ENCODE peak calls at places on chromosomes 7 and 10, in four cellular contexts. One of them, this sample, is unnamed.

GRCh38 chr7:65509368-65510186 is 135.9 kb downstream of the ZNF92 start:
- DNase-seq in mesendoderm: peak
- DNase-seq in H1: no peak
- DNase-seq in IMR-90: no peak
- DNase-seq in this sample: no peak

GRCh38 chr7:70761711-70762328 is 370.1 kb upstream of the GALNT17 start:
- DNase-seq in H1: no peak
- DNase-seq in IMR-90: no peak
- DNase-seq in mesendoderm: no peak
- DNase-seq in this sample: no peak

GRCh38 chr7:8260871-8261707 is 878 bp downstream of the ICA1 start:
- DNase-seq in H1: no peak
- DNase-seq in IMR-90: no peak
- DNase-seq in mesendoderm: peak
- DNase-seq in this sample: no peak

GRCh38 chr7:151511946-151512345 is 7.7 kb downstream of the RHEB start:
- DNase-seq in H1: no peak
- DNase-seq in mesendoderm: no peak
- DNase-seq in IMR-90: peak
- DNase-seq in this sample: no peak

GRCh38 chr7:117041007-117041406 is 87.7 kb downstream of the ST7 start:
- DNase-seq in mesendoderm: no peak
- DNase-seq in H1: no peak
- DNase-seq in IMR-90: peak
- DNase-seq in this sample: no peak

GRCh38 chr10:44280615-44281014 is 104.3 kb downstream of the CXCL12 start:
- DNase-seq in IMR-90: no peak
- DNase-seq in mesendoderm: no peak
- DNase-seq in H1: no peak
- DNase-seq in this sample: no peak

GRCh38 chr7:51026341-51026740 is 243.6 kb upstream of the GRB10 start:
- DNase-seq in H1: no peak
- DNase-seq in mesendoderm: no peak
- DNase-seq in IMR-90: no peak
- DNase-seq in this sample: no peak

GRCh38 chr7:94907420-94908203 is at the start of gene PPP1R9A:
- DNase-seq in H1: peak
- DNase-seq in mesendoderm: peak
- DNase-seq in IMR-90: no peak
- DNase-seq in this sample: peak

GRCh38 chr7:132771301-132771730 is 195.0 kb upstream of the PLXNA4 start:
- DNase-seq in H1: no peak
- DNase-seq in IMR-90: no peak
- DNase-seq in mesendoderm: no peak
- DNase-seq in this sample: peak

GRCh38 chr7:92135100-92135429 is 788 bp upstream of the CYP51A1 start:
- DNase-seq in H1: no peak
- DNase-seq in IMR-90: no peak
- DNase-seq in mesendoderm: no peak
- DNase-seq in this sample: no peak

GRCh38 chr7:120486164-120486563 is 213.2 kb downstream of the KCND2 start:
- DNase-seq in H1: no peak
- DNase-seq in mesendoderm: peak
- DNase-seq in IMR-90: no peak
- DNase-seq in this sample: no peak

GRCh38 chr10:61869772-61870520 is 31.6 kb upstream of the ARID5B start:
- DNase-seq in IMR-90: peak
- DNase-seq in H1: no peak
- DNase-seq in mesendoderm: no peak
- DNase-seq in this sample: no peak

GRCh38 chr10:30052062-30052461 is 7.3 kb downstream of the JCAD start:
- DNase-seq in H1: no peak
- DNase-seq in IMR-90: peak
- DNase-seq in mesendoderm: no peak
- DNase-seq in this sample: no peak

GRCh38 chr10:117860823-117861222 is 185.9 kb downstream of the RAB11FIP2 start:
- DNase-seq in IMR-90: peak
- DNase-seq in mesendoderm: peak
- DNase-seq in H1: no peak
- DNase-seq in this sample: no peak
- H4K5ac ChIP-seq in IMR-90: no peak
- H4K5ac ChIP-seq in mesendoderm: no peak
- H4K5ac ChIP-seq in H1: no peak
- H4K5ac ChIP-seq in this sample: no peak

DNA sequence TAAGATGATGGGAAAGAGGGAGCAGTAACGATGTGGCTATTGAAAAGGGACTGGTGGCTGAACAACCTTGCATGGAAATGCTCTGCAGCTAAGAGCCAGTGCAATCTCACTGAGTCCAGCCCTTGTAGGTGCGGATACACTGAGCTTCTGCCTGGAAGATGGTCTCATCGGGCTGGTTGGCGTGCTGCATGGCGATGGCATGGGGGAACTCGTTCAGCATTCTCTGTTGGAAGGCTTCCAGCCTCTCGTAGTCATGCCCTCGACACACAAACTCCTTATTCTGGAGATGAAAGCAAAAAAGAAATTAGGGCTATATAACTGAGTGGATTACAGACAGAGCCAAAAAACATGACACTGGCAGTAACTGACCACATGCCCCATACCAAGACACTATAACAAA is 197.8 kb upstream of the IMMP2L start:
- DNase-seq in H1: no peak
- DNase-seq in IMR-90: no peak
- DNase-seq in mesendoderm: no peak
- DNase-seq in this sample: no peak
- H2BK15ac ChIP-seq in H1: no peak
- H2BK15ac ChIP-seq in IMR-90: no peak
- H2BK15ac ChIP-seq in mesendoderm: no peak
- H2BK15ac ChIP-seq in this sample: no peak

GRCh38 chr10:124416733-124417132 is 2.0 kb downstream of the OAT start:
- DNase-seq in mesendoderm: no peak
- DNase-seq in H1: no peak
- DNase-seq in IMR-90: peak
- DNase-seq in this sample: no peak
- H4K5ac ChIP-seq in mesendoderm: no peak
- H4K5ac ChIP-seq in H1: no peak
- H4K5ac ChIP-seq in IMR-90: no peak
- H4K5ac ChIP-seq in this sample: no peak

DNA sequence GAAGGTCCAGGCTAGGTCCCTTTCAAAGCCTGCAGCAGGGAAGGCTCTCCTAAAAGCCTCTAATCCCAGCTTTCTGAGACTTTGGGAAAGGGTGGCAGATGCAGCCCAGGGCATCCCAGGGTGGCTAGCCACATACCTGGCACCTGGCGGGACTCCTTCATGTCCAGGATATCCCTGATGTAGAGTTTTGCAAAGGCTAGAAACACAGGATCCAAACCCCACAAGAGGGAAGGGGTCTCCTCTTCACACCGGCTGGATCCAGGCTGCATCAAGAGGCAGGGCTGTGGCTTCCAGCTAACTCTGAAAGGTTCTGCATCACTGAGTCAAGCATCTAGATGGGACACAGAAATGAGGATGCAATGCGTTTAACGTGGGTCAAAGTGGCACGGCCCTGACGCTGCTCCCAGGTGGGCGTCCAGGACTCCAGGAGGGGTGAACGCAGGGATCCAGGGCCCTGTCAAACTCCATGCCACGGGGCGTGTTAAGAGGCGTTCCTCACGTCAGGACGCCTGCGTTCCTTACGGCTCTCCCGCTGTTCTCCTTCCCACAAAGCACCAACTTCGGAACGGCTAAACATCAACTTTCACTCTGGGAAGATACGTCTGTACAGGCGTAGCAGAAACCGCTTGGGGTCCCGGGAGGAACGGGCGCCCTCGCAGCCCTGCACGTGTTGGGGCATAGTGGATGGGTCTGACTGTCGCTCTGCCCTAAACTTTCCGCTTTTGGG is 495 bp downstream of the STN1 start:
- DNase-seq in mesendoderm: no peak
- DNase-seq in H1: no peak
- DNase-seq in IMR-90: peak
- DNase-seq in this sample: peak
- H2BK15ac ChIP-seq in mesendoderm: no peak
- H2BK15ac ChIP-seq in H1: no peak
- H2BK15ac ChIP-seq in IMR-90: peak
- H2BK15ac ChIP-seq in this sample: no peak

DNA sequence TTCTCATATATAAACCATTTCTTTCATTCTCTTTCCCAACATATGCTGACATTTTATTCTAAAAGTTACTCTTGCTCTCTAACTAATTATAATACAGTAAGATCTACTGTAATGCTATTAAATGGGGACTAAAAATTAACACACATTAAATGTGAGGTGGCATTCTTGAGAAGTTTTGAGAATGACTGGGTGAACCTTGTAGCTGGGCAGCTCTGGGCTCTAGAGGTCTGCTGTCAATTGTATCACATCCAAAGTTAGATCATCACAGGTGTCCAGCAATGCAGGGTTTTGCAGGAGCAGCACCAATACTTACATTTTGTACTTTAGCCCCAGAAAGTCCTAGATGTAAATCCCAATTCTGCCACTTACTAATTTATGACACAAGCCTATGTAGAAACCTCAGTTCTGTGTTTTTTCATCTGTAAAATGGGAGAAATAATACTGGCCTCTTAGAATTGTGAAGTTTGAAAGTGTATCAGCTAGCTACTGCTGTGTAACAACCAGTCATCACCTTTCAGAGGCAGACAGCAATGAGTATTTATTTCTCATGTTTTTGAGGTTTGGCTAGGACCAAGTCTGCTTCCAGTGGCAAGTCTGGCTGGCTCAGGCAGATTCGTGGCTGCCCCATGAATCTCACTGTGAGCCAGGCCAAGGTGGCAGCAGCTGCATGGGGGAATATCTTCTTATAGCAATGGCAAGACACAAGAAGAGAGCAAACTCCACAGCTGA is 79.6 kb upstream of the EMX2 start:
- DNase-seq in H1: no peak
- DNase-seq in IMR-90: no peak
- DNase-seq in mesendoderm: no peak
- DNase-seq in this sample: no peak
- H4K5ac ChIP-seq in H1: no peak
- H4K5ac ChIP-seq in IMR-90: no peak
- H4K5ac ChIP-seq in mesendoderm: no peak
- H4K5ac ChIP-seq in this sample: no peak

DNA sequence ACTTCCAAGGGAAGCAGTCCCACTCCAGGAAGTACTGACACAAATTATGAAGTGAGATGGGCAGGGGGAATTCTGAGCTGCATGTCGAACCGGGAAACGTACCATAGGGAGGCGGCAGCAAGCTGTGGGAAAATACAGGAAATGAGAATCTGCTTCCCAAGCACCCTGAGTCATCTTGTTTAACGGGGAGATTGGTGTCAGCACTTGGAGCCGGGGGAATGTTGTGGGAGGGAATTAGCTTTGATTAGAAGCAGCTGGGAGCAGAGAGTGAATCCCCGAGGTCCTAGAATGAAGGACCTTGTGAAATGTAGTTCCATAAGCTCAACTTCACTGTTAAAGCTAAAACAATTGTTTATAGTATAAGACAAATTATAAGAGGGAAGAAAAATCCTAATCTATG is 141.4 kb upstream of the PRKCQ start:
- DNase-seq in mesendoderm: peak
- DNase-seq in IMR-90: peak
- DNase-seq in H1: no peak
- DNase-seq in this sample: no peak
- H2BK15ac ChIP-seq in mesendoderm: no peak
- H2BK15ac ChIP-seq in IMR-90: peak
- H2BK15ac ChIP-seq in H1: peak
- H2BK15ac ChIP-seq in this sample: no peak

GRCh38 chr10:131736321-131736980 is 164.4 kb upstream of the PPP2R2D start:
- DNase-seq in mesendoderm: no peak
- DNase-seq in H1: no peak
- DNase-seq in IMR-90: no peak
- DNase-seq in this sample: peak

GRCh38 chr10:131735577-131735976 is 165.2 kb upstream of the PPP2R2D start:
- DNase-seq in IMR-90: no peak
- DNase-seq in H1: no peak
- DNase-seq in mesendoderm: no peak
- DNase-seq in this sample: no peak

GRCh38 chr10:131737543-131738395 is 163.0 kb upstream of the PPP2R2D start:
- DNase-seq in mesendoderm: no peak
- DNase-seq in IMR-90: no peak
- DNase-seq in H1: no peak
- DNase-seq in this sample: peak

GRCh38 chr10:131739201-131739600 is 161.6 kb upstream of the PPP2R2D start:
- DNase-seq in H1: no peak
- DNase-seq in IMR-90: no peak
- DNase-seq in mesendoderm: no peak
- DNase-seq in this sample: no peak

DNA sequence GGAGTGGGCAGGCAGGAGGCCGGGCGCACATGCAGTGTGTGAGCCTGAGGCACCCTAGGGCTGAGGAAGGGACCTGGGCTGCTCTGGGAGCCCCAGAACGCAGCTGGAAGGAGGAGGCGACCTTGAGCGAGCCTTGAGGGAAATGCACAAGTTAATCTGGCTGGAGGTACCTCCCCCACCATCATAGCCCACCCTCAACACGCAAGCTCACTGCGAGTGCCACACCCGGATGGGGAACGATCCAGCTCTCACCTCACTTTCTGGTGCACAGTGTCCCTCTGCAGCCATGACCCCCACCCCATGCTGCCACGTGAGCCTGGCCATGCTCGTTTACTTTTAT is 162.4 kb upstream of the PPP2R2D start:
- DNase-seq in IMR-90: no peak
- DNase-seq in mesendoderm: no peak
- DNase-seq in H1: no peak
- DNase-seq in this sample: no peak
- H4K5ac ChIP-seq in IMR-90: no peak
- H4K5ac ChIP-seq in mesendoderm: no peak
- H4K5ac ChIP-seq in H1: no peak
- H4K5ac ChIP-seq in this sample: no peak

DNA sequence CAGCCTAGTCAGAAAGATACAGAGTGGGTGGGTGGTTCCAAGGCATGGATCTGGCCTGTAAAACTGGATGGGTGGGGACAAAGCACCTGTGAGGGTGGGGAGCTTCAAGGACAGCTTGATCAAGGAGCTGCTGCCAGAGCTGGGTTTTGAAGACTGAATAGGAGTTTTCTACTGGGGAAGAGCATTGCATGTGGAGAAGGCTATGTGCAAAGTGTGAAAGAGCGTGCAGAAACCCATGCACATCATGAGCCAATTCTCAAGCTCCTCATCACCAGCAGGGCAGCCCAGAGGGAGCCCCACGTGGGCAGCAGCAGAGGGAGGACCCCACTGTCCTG is 58.6 kb downstream of the PDGFA start:
- DNase-seq in mesendoderm: no peak
- DNase-seq in IMR-90: no peak
- DNase-seq in H1: no peak
- DNase-seq in this sample: no peak
- H2BK15ac ChIP-seq in mesendoderm: no peak
- H2BK15ac ChIP-seq in IMR-90: no peak
- H2BK15ac ChIP-seq in H1: peak
- H2BK15ac ChIP-seq in this sample: no peak

DNA sequence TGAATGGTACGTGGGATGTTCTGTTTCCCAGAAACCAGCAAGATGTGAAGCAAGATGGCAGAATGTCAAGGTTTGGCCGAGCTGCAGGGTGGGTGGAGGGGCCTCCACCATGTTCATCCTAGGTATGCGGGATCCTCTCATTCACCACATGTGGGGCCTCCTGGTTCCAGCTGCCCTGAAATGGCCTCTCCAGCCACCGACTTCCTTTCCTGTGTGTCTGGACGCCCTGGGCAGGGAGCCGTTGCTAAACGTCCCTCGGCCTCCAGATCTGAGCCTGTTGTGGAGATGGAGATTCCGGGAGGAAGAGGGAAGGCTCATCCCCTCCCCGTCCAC is 98.0 kb downstream of the FOXL3 start:
- DNase-seq in mesendoderm: no peak
- DNase-seq in IMR-90: no peak
- DNase-seq in H1: no peak
- DNase-seq in this sample: peak
- H4K5ac ChIP-seq in mesendoderm: no peak
- H4K5ac ChIP-seq in IMR-90: no peak
- H4K5ac ChIP-seq in H1: no peak
- H4K5ac ChIP-seq in this sample: no peak